ENCODE peak calls at places on chromosomes 2 and 18, in six cellular contexts. F is heart left ventricle, H is astrocyte of the spinal cord, R is lung, J is GM12865, A is esophagus squamous epithelium. O is an unnamed sample.

GRCh38 chr2:201167546-201167945 is 15.4 kb upstream of the CASP10 start:
- DNase-seq in R (no peak), J (no peak), F (no peak), H (no peak), A (no peak), O (no peak)

GRCh38 chr2:202135111-202135874 is 62.2 kb downstream of the KIAA2012 start:
- DNase-seq in J (no peak), R (peak), A (no peak), H (peak), F (peak), O (peak)

GRCh38 chr2:211745295-211746097 is 793.1 kb downstream of the ERBB4 start:
- DNase-seq in A (no peak), H (peak), R (peak), J (peak), F (peak), O (peak)

GRCh38 chr2:186882511-186883071 is 33.6 kb upstream of the ZSWIM2 start:
- DNase-seq in F (no peak), H (no peak), R (no peak), J (no peak), A (no peak), O (peak)

GRCh38 chr2:170816499-170817246 is at the start of gene GAD1:
- DNase-seq in J (peak), R (peak), F (peak), H (peak), A (no peak), O (peak)

GRCh38 chr2:124482551-124482950 is 457.5 kb downstream of the CNTNAP5 start:
- DNase-seq in H (no peak), F (no peak), J (no peak), A (no peak), R (no peak), O (no peak)

GRCh38 chr18:70175216-70175615 is 30.3 kb downstream of the RTTN start:
- DNase-seq in J (no peak), R (no peak), H (no peak), F (no peak), A (no peak), O (no peak)

GRCh38 chr2:55073278-55073677 is 23.0 kb upstream of the RTN4 start:
- DNase-seq in R (no peak), F (no peak), J (no peak), A (no peak), H (peak), O (peak)

GRCh38 chr2:20634430-20635095 is 16.3 kb downstream of the HS1BP3 start:
- DNase-seq in H (peak), F (no peak), A (no peak), J (no peak), R (no peak), O (peak)

GRCh38 chr2:178403671-178404379 is 47.1 kb downstream of the PRKRA start:
- DNase-seq in F (no peak), R (no peak), J (peak), A (no peak), H (no peak), O (no peak)

GRCh38 chr2:11444737-11445136 is 21.2 kb downstream of the E2F6 start:
- DNase-seq in R (no peak), F (no peak), A (no peak), J (no peak), H (no peak), O (no peak)
- TF ChIP-seq CTCF in R (no peak), F (no peak), A (no peak), J (no peak), H (no peak), O (no peak)

GRCh38 chr18:75202976-75203375 is 6.0 kb downstream of the PTGR3 start:
- DNase-seq in F (no peak), H (peak), J (no peak), A (no peak), R (no peak), O (no peak)

GRCh38 chr18:75201936-75202335 is 7.0 kb downstream of the PTGR3 start:
- DNase-seq in R (no peak), F (no peak), J (no peak), H (peak), A (no peak), O (no peak)

GRCh38 chr18:75204262-75204977 is 4.5 kb downstream of the PTGR3 start:
- DNase-seq in R (no peak), J (no peak), A (no peak), F (peak), H (peak), O (no peak)

GRCh38 chr18:75204978-75205759 is 3.8 kb downstream of the PTGR3 start:
- DNase-seq in F (no peak), J (no peak), R (no peak), H (peak), A (no peak), O (no peak)

GRCh38 chr18:75203456-75204261 is 5.3 kb downstream of the PTGR3 start:
- DNase-seq in H (peak), J (no peak), A (no peak), R (no peak), F (peak), O (no peak)
- H3K4me3 ChIP-seq in H (peak), J (no peak), A (peak), R (no peak), F (peak), O (peak)

GRCh38 chr2:154623819-154624218 is 74.7 kb upstream of the KCNJ3 start:
- DNase-seq in H (peak), R (no peak), A (no peak), J (peak), F (peak), O (peak)
- TF ChIP-seq CTCF in H (peak), R (peak), A (no peak), J (peak), F (peak), O (peak)

DNA sequence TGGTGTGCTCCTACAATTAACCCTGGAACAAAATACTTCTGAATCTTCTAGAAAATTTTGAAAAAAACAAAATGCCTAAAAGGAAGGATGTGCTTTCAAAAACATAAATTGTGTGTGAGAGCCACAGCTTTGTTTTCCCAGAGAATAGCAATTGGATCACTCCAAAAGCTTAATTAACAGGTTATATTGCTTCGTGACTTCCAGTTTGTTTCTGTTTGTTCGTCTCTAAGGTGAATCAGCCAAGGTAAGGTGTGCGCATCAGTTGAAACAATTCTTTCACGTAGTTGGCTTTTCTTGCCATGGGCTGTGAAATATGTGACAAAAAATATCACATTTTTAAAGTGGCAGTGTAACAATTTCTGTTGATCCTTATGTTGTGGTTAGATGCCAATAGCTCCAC is 90.3 kb upstream of the BARD1 start:
- DNase-seq in R (no peak), H (no peak), F (no peak), J (no peak), A (no peak), O (no peak)
- H3K4me3 ChIP-seq in R (no peak), H (no peak), F (no peak), J (no peak), A (no peak), O (no peak)

DNA sequence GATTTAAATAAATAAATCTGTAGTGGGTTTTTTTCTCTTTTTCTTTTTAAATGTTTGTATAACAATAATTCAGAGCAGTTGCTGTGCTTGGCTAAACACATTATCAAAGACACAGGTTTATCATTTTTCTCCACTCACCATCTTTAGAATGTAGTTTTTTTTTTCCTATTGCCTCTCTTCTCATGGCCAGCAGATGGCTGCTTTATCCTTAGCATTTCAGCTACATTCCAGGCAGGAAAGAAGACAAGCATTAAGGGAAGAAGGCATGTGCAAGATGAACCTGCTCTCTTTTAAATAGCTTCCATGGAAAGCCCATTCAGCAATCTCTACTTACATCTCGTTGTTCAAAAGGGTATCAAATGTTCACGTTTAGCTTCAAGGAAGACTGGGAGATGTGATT is 42.6 kb downstream of the ARHGAP15 start:
- DNase-seq in H (no peak), A (no peak), F (no peak), J (no peak), R (no peak), O (peak)
- TF ChIP-seq CTCF in H (peak), A (no peak), F (no peak), J (no peak), R (no peak), O (peak)

DNA sequence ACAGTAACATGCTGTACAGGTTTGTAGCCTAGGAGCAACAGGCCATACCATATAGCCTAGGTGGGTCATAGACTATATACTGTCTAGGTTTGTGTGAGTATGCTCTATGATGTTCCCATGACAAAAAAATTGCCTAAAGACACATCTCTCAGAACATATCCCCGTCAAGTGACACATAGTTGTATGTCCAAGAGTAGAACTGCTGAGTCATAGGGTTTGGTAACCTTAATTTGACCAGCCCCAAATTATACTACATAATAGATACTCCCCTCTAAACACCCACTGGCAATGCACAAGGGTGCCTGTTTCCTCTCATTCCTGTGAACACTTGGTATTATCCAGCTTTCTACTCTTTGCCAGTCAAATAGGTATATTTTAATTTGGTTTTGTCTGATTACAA is 161.6 kb downstream of the LCLAT1 start:
- DNase-seq in H (no peak), R (no peak), F (no peak), J (no peak), A (no peak), O (no peak)
- H3K4me3 ChIP-seq in H (no peak), R (no peak), F (no peak), J (no peak), A (no peak), O (no peak)

GRCh38 chr2:30684026-30684425 is 123.2 kb downstream of the CAPN13 start:
- DNase-seq in F (no peak), A (no peak), J (no peak), H (no peak), R (peak), O (no peak)

GRCh38 chr2:30684546-30684945 is 122.7 kb downstream of the CAPN13 start:
- DNase-seq in R (peak), J (no peak), F (no peak), A (no peak), H (no peak), O (no peak)

GRCh38 chr2:30686669-30687068 is 120.6 kb downstream of the CAPN13 start:
- DNase-seq in F (no peak), H (no peak), J (no peak), R (peak), A (no peak), O (no peak)

GRCh38 chr2:30684996-30685395 is 122.2 kb downstream of the CAPN13 start:
- DNase-seq in H (no peak), A (no peak), F (no peak), R (peak), J (no peak), O (no peak)

DNA sequence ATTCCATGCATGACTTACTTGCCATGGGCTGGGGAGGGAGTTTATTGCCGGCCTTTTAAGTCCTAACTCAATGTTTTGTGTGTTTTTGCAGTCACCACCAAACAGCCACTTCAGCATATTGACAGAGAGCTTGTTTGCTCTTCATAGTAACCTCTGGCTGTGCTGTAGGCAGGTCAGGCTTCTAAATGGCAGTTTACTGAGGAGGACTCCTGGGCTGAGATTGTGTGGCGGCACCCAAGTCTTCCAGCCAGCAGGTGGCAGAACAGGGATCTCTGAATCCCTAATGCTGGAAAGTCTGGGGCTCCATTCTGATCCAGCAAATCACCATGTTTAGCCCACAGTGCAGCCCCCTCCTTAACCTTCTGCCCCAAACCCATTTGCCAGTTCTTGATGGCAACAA is 121.2 kb downstream of the CAPN13 start:
- DNase-seq in J (peak), F (no peak), A (no peak), R (peak), H (no peak), O (no peak)
- TF ChIP-seq CTCF in J (peak), F (peak), A (peak), R (no peak), H (peak), O (peak)